ENCODE peak calls at places on chromosome 2, in eight cellular contexts. One of them, this sample, is unnamed.
A peak's percentile ranks its signal among the peaks of the same experiment; 100 is the strongest.

GRCh38 chr2:237727363-237727762 is 71.2 kb upstream of the RBM44 start:
- DNase-seq in tibial artery: no peak
- DNase-seq in cardiac fibroblast: peak; percentile 43
- DNase-seq in adrenal gland: no peak
- DNase-seq in brain microvascular endothelial cell: no peak
- DNase-seq in heart right ventricle: no peak
- DNase-seq in upper lobe of right lung: no peak
- DNase-seq in left lung: no peak
- DNase-seq in this sample: peak; percentile 84

GRCh38 chr2:172137109-172137508 is 34.4 kb upstream of the DLX2 start:
- DNase-seq in heart right ventricle: no peak
- DNase-seq in brain microvascular endothelial cell: no peak
- DNase-seq in cardiac fibroblast: no peak
- DNase-seq in adrenal gland: no peak
- DNase-seq in tibial artery: no peak
- DNase-seq in upper lobe of right lung: no peak
- DNase-seq in left lung: no peak
- DNase-seq in this sample: no peak

GRCh38 chr2:55843096-55843991 is 80.2 kb downstream of the EFEMP1 start:
- DNase-seq in upper lobe of right lung: no peak
- DNase-seq in adrenal gland: no peak
- DNase-seq in tibial artery: no peak
- DNase-seq in brain microvascular endothelial cell: peak; percentile 83
- DNase-seq in left lung: peak; percentile 54
- DNase-seq in cardiac fibroblast: peak; percentile 95
- DNase-seq in heart right ventricle: no peak
- DNase-seq in this sample: no peak

GRCh38 chr2:1651131-1652066 is 92.9 kb downstream of the PXDN start:
- DNase-seq in tibial artery: no peak
- DNase-seq in upper lobe of right lung: no peak
- DNase-seq in left lung: peak; percentile 27
- DNase-seq in cardiac fibroblast: no peak
- DNase-seq in heart right ventricle: no peak
- DNase-seq in adrenal gland: no peak
- DNase-seq in brain microvascular endothelial cell: no peak
- DNase-seq in this sample: no peak

GRCh38 chr2:127149384-127149783 is 42.4 kb upstream of the BIN1 start:
- DNase-seq in cardiac fibroblast: peak; percentile 97
- DNase-seq in upper lobe of right lung: no peak
- DNase-seq in adrenal gland: no peak
- DNase-seq in tibial artery: no peak
- DNase-seq in brain microvascular endothelial cell: peak; percentile 74
- DNase-seq in left lung: no peak
- DNase-seq in heart right ventricle: no peak
- DNase-seq in this sample: no peak

GRCh38 chr2:224940618-224941017 is 101.7 kb downstream of the DOCK10 start:
- DNase-seq in left lung: no peak
- DNase-seq in cardiac fibroblast: no peak
- DNase-seq in tibial artery: no peak
- DNase-seq in heart right ventricle: no peak
- DNase-seq in upper lobe of right lung: no peak
- DNase-seq in brain microvascular endothelial cell: no peak
- DNase-seq in adrenal gland: no peak
- DNase-seq in this sample: no peak

GRCh38 chr2:9799011-9799596 is 44.2 kb upstream of the TAF1B start:
- DNase-seq in heart right ventricle: no peak
- DNase-seq in adrenal gland: no peak
- DNase-seq in cardiac fibroblast: no peak
- DNase-seq in upper lobe of right lung: no peak
- DNase-seq in left lung: no peak
- DNase-seq in tibial artery: no peak
- DNase-seq in brain microvascular endothelial cell: no peak
- DNase-seq in this sample: no peak

GRCh38 chr2:29519996-29520395 is 401.4 kb downstream of the ALK start:
- DNase-seq in brain microvascular endothelial cell: peak; percentile 46
- DNase-seq in adrenal gland: no peak
- DNase-seq in cardiac fibroblast: peak; percentile 47
- DNase-seq in left lung: no peak
- DNase-seq in upper lobe of right lung: no peak
- DNase-seq in tibial artery: no peak
- DNase-seq in heart right ventricle: no peak
- DNase-seq in this sample: no peak

GRCh38 chr2:237889811-237890210 is 30.4 kb downstream of the RAMP1 start:
- DNase-seq in left lung: no peak
- DNase-seq in heart right ventricle: no peak
- DNase-seq in cardiac fibroblast: no peak
- DNase-seq in brain microvascular endothelial cell: no peak
- DNase-seq in tibial artery: no peak
- DNase-seq in adrenal gland: no peak
- DNase-seq in upper lobe of right lung: no peak
- DNase-seq in this sample: no peak

GRCh38 chr2:46116616-46117015 is 180.6 kb upstream of the EPAS1 start:
- DNase-seq in adrenal gland: no peak
- DNase-seq in brain microvascular endothelial cell: no peak
- DNase-seq in cardiac fibroblast: peak; percentile 52
- DNase-seq in tibial artery: no peak
- DNase-seq in upper lobe of right lung: no peak
- DNase-seq in heart right ventricle: no peak
- DNase-seq in left lung: no peak
- DNase-seq in this sample: no peak

GRCh38 chr2:71850306-71850801 is 297.3 kb downstream of the CYP26B1 start:
- DNase-seq in heart right ventricle: no peak
- DNase-seq in cardiac fibroblast: no peak
- DNase-seq in brain microvascular endothelial cell: no peak
- DNase-seq in left lung: no peak
- DNase-seq in tibial artery: peak; percentile 66
- DNase-seq in adrenal gland: no peak
- DNase-seq in upper lobe of right lung: no peak
- DNase-seq in this sample: no peak

GRCh38 chr2:38788306-38788705 is 10.3 kb downstream of the GEMIN6 start:
- DNase-seq in adrenal gland: no peak
- DNase-seq in tibial artery: no peak
- DNase-seq in brain microvascular endothelial cell: no peak
- DNase-seq in cardiac fibroblast: no peak
- DNase-seq in left lung: no peak
- DNase-seq in heart right ventricle: no peak
- DNase-seq in upper lobe of right lung: no peak
- DNase-seq in this sample: no peak

GRCh38 chr2:44578401-44579135 is 216.8 kb downstream of the CAMKMT start:
- DNase-seq in tibial artery: no peak
- DNase-seq in upper lobe of right lung: no peak
- DNase-seq in cardiac fibroblast: peak; percentile 88
- DNase-seq in brain microvascular endothelial cell: peak; percentile 48
- DNase-seq in heart right ventricle: no peak
- DNase-seq in adrenal gland: no peak
- DNase-seq in left lung: no peak
- DNase-seq in this sample: no peak

GRCh38 chr2:237299897-237300296 is 114.1 kb downstream of the COL6A3 start:
- DNase-seq in cardiac fibroblast: peak; percentile 97
- DNase-seq in tibial artery: no peak
- DNase-seq in brain microvascular endothelial cell: peak; percentile 94
- DNase-seq in left lung: no peak
- DNase-seq in adrenal gland: no peak
- DNase-seq in upper lobe of right lung: no peak
- DNase-seq in heart right ventricle: no peak
- DNase-seq in this sample: no peak

GRCh38 chr2:85754313-85755095 is 713 bp downstream of the ATOH8 start:
- DNase-seq in brain microvascular endothelial cell: no peak
- DNase-seq in upper lobe of right lung: peak; percentile 78
- DNase-seq in tibial artery: no peak
- DNase-seq in left lung: no peak
- DNase-seq in cardiac fibroblast: peak; percentile 73
- DNase-seq in heart right ventricle: peak; percentile 32
- DNase-seq in adrenal gland: peak; percentile 31
- DNase-seq in this sample: no peak

GRCh38 chr2:99153921-99154604 is 679 bp downstream of the TSGA10 start:
- DNase-seq in left lung: no peak
- DNase-seq in upper lobe of right lung: no peak
- DNase-seq in cardiac fibroblast: peak; percentile 28
- DNase-seq in heart right ventricle: no peak
- DNase-seq in tibial artery: no peak
- DNase-seq in adrenal gland: no peak
- DNase-seq in brain microvascular endothelial cell: no peak
- DNase-seq in this sample: no peak

GRCh38 chr2:218003265-218003950 is 613 bp upstream of the TNS1 start:
- DNase-seq in left lung: no peak
- DNase-seq in adrenal gland: peak; percentile 58
- DNase-seq in upper lobe of right lung: no peak
- DNase-seq in tibial artery: peak; percentile 64
- DNase-seq in cardiac fibroblast: peak; percentile 63
- DNase-seq in brain microvascular endothelial cell: no peak
- DNase-seq in heart right ventricle: peak; percentile 60
- DNase-seq in this sample: no peak

GRCh38 chr2:129812654-129813053 is 166.8 kb upstream of the RAB6C start:
- DNase-seq in cardiac fibroblast: no peak
- DNase-seq in brain microvascular endothelial cell: no peak
- DNase-seq in tibial artery: no peak
- DNase-seq in left lung: no peak
- DNase-seq in adrenal gland: no peak
- DNase-seq in heart right ventricle: no peak
- DNase-seq in upper lobe of right lung: no peak
- DNase-seq in this sample: no peak

GRCh38 chr2:71333619-71334018 is 2.0 kb downstream of the ZNF638 start:
- DNase-seq in upper lobe of right lung: no peak
- DNase-seq in adrenal gland: no peak
- DNase-seq in brain microvascular endothelial cell: no peak
- DNase-seq in left lung: no peak
- DNase-seq in heart right ventricle: no peak
- DNase-seq in tibial artery: no peak
- DNase-seq in cardiac fibroblast: no peak
- DNase-seq in this sample: no peak

DNA sequence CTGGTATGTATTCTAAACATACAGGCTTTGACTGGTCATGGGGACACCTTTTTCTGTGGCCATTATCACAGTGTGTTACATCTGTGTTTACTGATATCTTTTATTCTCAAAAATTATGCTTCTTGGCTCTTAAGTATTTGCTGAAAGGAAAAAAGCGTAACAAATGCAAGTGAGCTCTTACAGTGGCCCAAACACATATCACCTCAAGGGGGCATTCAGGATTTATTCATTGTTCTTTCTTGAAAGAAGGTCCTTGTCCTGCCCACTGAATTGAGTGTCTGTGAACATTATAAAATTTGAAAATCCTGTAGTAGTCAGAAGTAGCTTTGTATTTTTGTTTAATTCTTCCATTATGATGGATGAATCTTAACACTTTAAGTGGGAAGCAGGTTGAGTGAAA is 454.5 kb downstream of the XIRP2 start:
- DNase-seq in cardiac fibroblast: peak; percentile 16
- DNase-seq in heart right ventricle: no peak
- DNase-seq in left lung: no peak
- DNase-seq in tibial artery: no peak
- DNase-seq in brain microvascular endothelial cell: no peak
- DNase-seq in upper lobe of right lung: no peak
- DNase-seq in adrenal gland: no peak
- DNase-seq in this sample: no peak
- TF ChIP-seq CTCF in cardiac fibroblast: peak; percentile 19
- TF ChIP-seq CTCF in heart right ventricle: no peak
- TF ChIP-seq CTCF in left lung: no peak
- TF ChIP-seq CTCF in tibial artery: no peak
- TF ChIP-seq CTCF in brain microvascular endothelial cell: peak; percentile 47
- TF ChIP-seq CTCF in upper lobe of right lung: no peak
- TF ChIP-seq CTCF in adrenal gland: no peak
- TF ChIP-seq CTCF in this sample: no peak

GRCh38 chr2:219998714-219999227 is 371.3 kb downstream of the SLC4A3 start:
- DNase-seq in tibial artery: no peak
- DNase-seq in left lung: no peak
- DNase-seq in heart right ventricle: no peak
- DNase-seq in upper lobe of right lung: no peak
- DNase-seq in adrenal gland: no peak
- DNase-seq in brain microvascular endothelial cell: no peak
- DNase-seq in cardiac fibroblast: no peak
- DNase-seq in this sample: no peak
- TF ChIP-seq CTCF in tibial artery: no peak
- TF ChIP-seq CTCF in left lung: no peak
- TF ChIP-seq CTCF in heart right ventricle: no peak
- TF ChIP-seq CTCF in upper lobe of right lung: no peak
- TF ChIP-seq CTCF in adrenal gland: no peak
- TF ChIP-seq CTCF in brain microvascular endothelial cell: no peak
- TF ChIP-seq CTCF in cardiac fibroblast: no peak
- TF ChIP-seq CTCF in this sample: no peak

GRCh38 chr2:121746071-121746578 is 9.3 kb upstream of the TSN start:
- DNase-seq in adrenal gland: no peak
- DNase-seq in heart right ventricle: no peak
- DNase-seq in upper lobe of right lung: no peak
- DNase-seq in tibial artery: no peak
- DNase-seq in cardiac fibroblast: no peak
- DNase-seq in left lung: no peak
- DNase-seq in brain microvascular endothelial cell: no peak
- DNase-seq in this sample: no peak

GRCh38 chr2:121748202-121748601 is 7.2 kb upstream of the TSN start:
- DNase-seq in tibial artery: no peak
- DNase-seq in left lung: no peak
- DNase-seq in adrenal gland: no peak
- DNase-seq in cardiac fibroblast: peak; percentile 67
- DNase-seq in upper lobe of right lung: no peak
- DNase-seq in brain microvascular endothelial cell: peak; percentile 55
- DNase-seq in heart right ventricle: no peak
- DNase-seq in this sample: no peak
- TF ChIP-seq CTCF in tibial artery: peak; percentile 9
- TF ChIP-seq CTCF in left lung: no peak
- TF ChIP-seq CTCF in adrenal gland: no peak
- TF ChIP-seq CTCF in cardiac fibroblast: peak; percentile 48
- TF ChIP-seq CTCF in upper lobe of right lung: no peak
- TF ChIP-seq CTCF in brain microvascular endothelial cell: peak; percentile 70
- TF ChIP-seq CTCF in heart right ventricle: no peak
- TF ChIP-seq CTCF in this sample: no peak

DNA sequence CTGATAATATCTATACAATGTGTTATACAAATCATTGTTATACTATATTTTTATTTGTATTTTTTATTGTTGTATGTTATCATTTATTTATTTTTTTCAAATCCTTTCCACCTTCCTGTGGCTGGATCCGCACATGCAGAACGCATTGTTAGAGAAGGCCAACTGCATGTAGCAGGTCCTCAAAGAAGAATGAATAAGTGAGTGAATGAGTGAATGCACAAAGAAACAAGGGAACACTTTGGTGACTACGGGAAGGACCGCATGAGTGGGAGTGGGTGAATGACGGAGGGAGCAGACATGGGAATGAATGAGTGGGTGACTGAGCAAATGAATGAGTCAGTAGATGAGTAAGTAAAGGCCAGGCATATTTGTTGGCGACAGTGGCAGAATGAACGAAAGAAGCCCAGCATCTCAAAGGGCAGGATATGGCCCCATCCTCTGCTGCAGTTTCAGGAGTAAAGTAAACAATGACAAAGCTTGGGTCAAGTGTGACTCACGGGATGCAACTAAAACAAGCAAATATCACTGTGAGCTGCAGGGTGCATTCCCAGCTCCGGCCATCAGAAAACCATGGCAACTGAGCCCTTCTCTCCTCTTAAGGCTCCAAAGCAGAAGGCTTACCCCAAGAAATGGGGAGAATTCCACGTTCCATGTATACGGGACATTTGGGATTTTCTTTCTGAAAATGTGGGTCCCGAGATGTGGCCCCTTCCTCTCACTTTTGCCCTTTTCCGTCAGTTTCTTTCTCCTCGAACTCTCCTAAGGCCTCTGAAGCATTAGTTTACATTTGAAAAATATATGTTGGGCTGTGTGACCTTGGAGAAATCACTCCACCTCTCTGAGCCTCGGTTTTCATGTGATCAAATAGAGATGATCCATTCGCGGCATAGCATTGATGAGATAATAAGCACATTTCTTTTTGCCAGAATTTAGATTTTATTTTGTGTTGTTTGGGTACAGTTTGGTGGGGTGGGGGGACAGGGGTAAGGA is 24.5 kb downstream of the KCNF1 start:
- DNase-seq in heart right ventricle: no peak
- DNase-seq in left lung: no peak
- DNase-seq in brain microvascular endothelial cell: peak; percentile 99
- DNase-seq in upper lobe of right lung: no peak
- DNase-seq in tibial artery: no peak
- DNase-seq in adrenal gland: no peak
- DNase-seq in cardiac fibroblast: peak; percentile 99
- DNase-seq in this sample: no peak
- TF ChIP-seq CTCF in heart right ventricle: no peak
- TF ChIP-seq CTCF in left lung: no peak
- TF ChIP-seq CTCF in brain microvascular endothelial cell: peak; percentile 41
- TF ChIP-seq CTCF in upper lobe of right lung: no peak
- TF ChIP-seq CTCF in tibial artery: no peak
- TF ChIP-seq CTCF in adrenal gland: peak; percentile 21
- TF ChIP-seq CTCF in cardiac fibroblast: no peak
- TF ChIP-seq CTCF in this sample: no peak

This sample was measured in CD14-positive monocyte.